ENCODE peak calls at places on chromosomes 13 and 19, in four cellular contexts. One of them, this sample, is unnamed.

GRCh38 chr13:105611424-105611823 is 924.0 kb downstream of the EFNB2 start:
- DNase-seq in hypothalamus: no peak
- DNase-seq in stimulated activated CD8-positive, alpha-beta memory T cell treated with anti-CD3 and anti-CD28 coated beads, Interleukin-4, amount 100 ng/mL, for 24 hours: no peak
- DNase-seq in NCI-H510A: no peak
- DNase-seq in this sample: no peak

GRCh38 chr19:34960103-34960805 is 3.8 kb downstream of the ZNF792 start:
- DNase-seq in hypothalamus: no peak
- DNase-seq in stimulated activated CD8-positive, alpha-beta memory T cell treated with anti-CD3 and anti-CD28 coated beads, Interleukin-4, amount 100 ng/mL, for 24 hours: no peak
- DNase-seq in NCI-H510A: no peak
- DNase-seq in this sample: no peak

GRCh38 chr13:111625526-111626315 is 305.3 kb downstream of the TEX29 start:
- DNase-seq in hypothalamus: no peak
- DNase-seq in stimulated activated CD8-positive, alpha-beta memory T cell treated with anti-CD3 and anti-CD28 coated beads, Interleukin-4, amount 100 ng/mL, for 24 hours: no peak
- DNase-seq in NCI-H510A: no peak
- DNase-seq in this sample: no peak

GRCh38 chr13:99322297-99323103 is 15.3 kb upstream of the GPR183 start:
- DNase-seq in hypothalamus: no peak
- DNase-seq in stimulated activated CD8-positive, alpha-beta memory T cell treated with anti-CD3 and anti-CD28 coated beads, Interleukin-4, amount 100 ng/mL, for 24 hours: no peak
- DNase-seq in NCI-H510A: no peak
- DNase-seq in this sample: no peak

GRCh38 chr13:27822258-27822872 is 30.1 kb downstream of the GSX1 start:
- DNase-seq in hypothalamus: no peak
- DNase-seq in stimulated activated CD8-positive, alpha-beta memory T cell treated with anti-CD3 and anti-CD28 coated beads, Interleukin-4, amount 100 ng/mL, for 24 hours: no peak
- DNase-seq in NCI-H510A: no peak
- DNase-seq in this sample: no peak

GRCh38 chr13:74306496-74306895 is 172.3 kb upstream of the KLF12 start:
- DNase-seq in hypothalamus: no peak
- DNase-seq in stimulated activated CD8-positive, alpha-beta memory T cell treated with anti-CD3 and anti-CD28 coated beads, Interleukin-4, amount 100 ng/mL, for 24 hours: no peak
- DNase-seq in NCI-H510A: no peak
- DNase-seq in this sample: no peak

GRCh38 chr13:102400619-102401125 is 1.2 kb downstream of the FGF14 start:
- DNase-seq in hypothalamus: peak
- DNase-seq in stimulated activated CD8-positive, alpha-beta memory T cell treated with anti-CD3 and anti-CD28 coated beads, Interleukin-4, amount 100 ng/mL, for 24 hours: no peak
- DNase-seq in NCI-H510A: no peak
- DNase-seq in this sample: no peak

GRCh38 chr13:49265822-49266221 is 18.1 kb downstream of the CDADC1 start:
- DNase-seq in hypothalamus: no peak
- DNase-seq in stimulated activated CD8-positive, alpha-beta memory T cell treated with anti-CD3 and anti-CD28 coated beads, Interleukin-4, amount 100 ng/mL, for 24 hours: no peak
- DNase-seq in NCI-H510A: no peak
- DNase-seq in this sample: no peak

GRCh38 chr19:53086949-53087348 is 16.3 kb downstream of the ZNF160 start:
- DNase-seq in hypothalamus: peak
- DNase-seq in stimulated activated CD8-positive, alpha-beta memory T cell treated with anti-CD3 and anti-CD28 coated beads, Interleukin-4, amount 100 ng/mL, for 24 hours: no peak
- DNase-seq in NCI-H510A: no peak
- DNase-seq in this sample: no peak

GRCh38 chr13:36543671-36544070 is 111.4 kb downstream of the CCNA1 start:
- DNase-seq in hypothalamus: no peak
- DNase-seq in stimulated activated CD8-positive, alpha-beta memory T cell treated with anti-CD3 and anti-CD28 coated beads, Interleukin-4, amount 100 ng/mL, for 24 hours: no peak
- DNase-seq in NCI-H510A: peak
- DNase-seq in this sample: no peak

GRCh38 chr19:43332058-43332922 is 21.2 kb upstream of the CD177 start:
- DNase-seq in hypothalamus: no peak
- DNase-seq in stimulated activated CD8-positive, alpha-beta memory T cell treated with anti-CD3 and anti-CD28 coated beads, Interleukin-4, amount 100 ng/mL, for 24 hours: no peak
- DNase-seq in NCI-H510A: no peak
- DNase-seq in this sample: no peak

GRCh38 chr19:42108527-42109389 is 23.5 kb downstream of the POU2F2 start:
- DNase-seq in hypothalamus: no peak
- DNase-seq in stimulated activated CD8-positive, alpha-beta memory T cell treated with anti-CD3 and anti-CD28 coated beads, Interleukin-4, amount 100 ng/mL, for 24 hours: peak
- DNase-seq in NCI-H510A: peak
- DNase-seq in this sample: peak

GRCh38 chr13:27476943-27477681 is 26.7 kb upstream of the MTIF3 start:
- DNase-seq in hypothalamus: no peak
- DNase-seq in stimulated activated CD8-positive, alpha-beta memory T cell treated with anti-CD3 and anti-CD28 coated beads, Interleukin-4, amount 100 ng/mL, for 24 hours: no peak
- DNase-seq in NCI-H510A: peak
- DNase-seq in this sample: no peak